ENCODE peak calls at places on chromosomes 11 and 22, in six cellular contexts. T is H7; C is central memory CD8-positive, alpha-beta T cell; P is omental fat pad; E is hypothalamus; O is T-cell. M is an unnamed sample.

GRCh38 chr22:44659140-44659539 is 42.9 kb upstream of the PRR5 start:
- DNase-seq in O (no peak), E (peak), C (no peak), T (peak), P (no peak), M (no peak)

GRCh38 chr22:49140921-49141680 is 686.6 kb downstream of the BRD1 start:
- DNase-seq in T (peak), O (no peak), P (no peak), C (no peak), E (no peak), M (no peak)

GRCh38 chr11:65907878-65908277 is 7.7 kb upstream of the FOSL1 start:
- DNase-seq in O (no peak), P (no peak), E (no peak), C (no peak), T (no peak), M (no peak)

GRCh38 chr22:32175751-32176644 is 16.9 kb upstream of the C22orf42 start:
- DNase-seq in P (no peak), C (no peak), T (peak), O (no peak), E (no peak), M (no peak)

GRCh38 chr11:28618426-28618825 is 510.2 kb downstream of the METTL15 start:
- DNase-seq in O (no peak), T (no peak), P (no peak), C (no peak), E (no peak), M (no peak)

GRCh38 chr11:12989428-12990242 is 19.5 kb upstream of the RASSF10 start:
- DNase-seq in P (no peak), O (no peak), C (no peak), E (no peak), T (no peak), M (no peak)

GRCh38 chr11:92329137-92329536 is 104.5 kb downstream of the FAT3 start:
- DNase-seq in C (no peak), E (no peak), P (no peak), T (peak), O (no peak), M (no peak)

GRCh38 chr22:32328306-32329201 is 29.1 kb upstream of the RFPL3 start:
- DNase-seq in O (no peak), C (no peak), E (no peak), T (no peak), P (no peak), M (no peak)

GRCh38 chr11:72716291-72716690 is 35.9 kb downstream of the ARAP1 start:
- DNase-seq in P (no peak), T (no peak), O (no peak), E (peak), C (no peak), M (no peak)

GRCh38 chr11:126153006-126153405 is 58.4 kb downstream of the RPUSD4 start:
- DNase-seq in E (no peak), T (no peak), C (no peak), P (no peak), O (no peak), M (no peak)

GRCh38 chr11:19558189-19558986 is 154.2 kb upstream of the NAV2 start:
- DNase-seq in E (no peak), C (no peak), T (no peak), P (no peak), O (no peak), M (no peak)

GRCh38 chr22:37442537-37442936 is 15.3 kb upstream of the ELFN2 start:
- DNase-seq in T (no peak), E (no peak), O (no peak), C (no peak), P (no peak), M (no peak)